ENCODE peak calls at places on chromosome 17, in six cellular contexts. One of them, this sample, is unnamed.

GRCh38 chr17:61208301-61209098 is 191.1 kb upstream of the TBX2 start:
- DNase-seq in neuronal stem cell: no peak
- DNase-seq in mesenchymal stem cell: peak; percentile 74
- DNase-seq in H1: no peak
- DNase-seq in H9: no peak
- DNase-seq in IMR-90: peak; percentile 64
- DNase-seq in this sample: no peak

GRCh38 chr17:42055496-42055895 is 5.1 kb upstream of the C17orf113 start:
- DNase-seq in mesenchymal stem cell: no peak
- DNase-seq in neuronal stem cell: no peak
- DNase-seq in H9: peak; percentile 36
- DNase-seq in H1: no peak
- DNase-seq in IMR-90: peak; percentile 12
- DNase-seq in this sample: no peak

GRCh38 chr17:57871863-57872262 is 22.0 kb upstream of the MRPS23 start:
- DNase-seq in IMR-90: no peak
- DNase-seq in mesenchymal stem cell: no peak
- DNase-seq in H1: no peak
- DNase-seq in neuronal stem cell: no peak
- DNase-seq in H9: no peak
- DNase-seq in this sample: no peak

GRCh38 chr17:78581304-78581703 is 4.1 kb upstream of the DNAH17 start:
- DNase-seq in mesenchymal stem cell: no peak
- DNase-seq in H1: no peak
- DNase-seq in neuronal stem cell: no peak
- DNase-seq in H9: no peak
- DNase-seq in IMR-90: no peak
- DNase-seq in this sample: no peak

GRCh38 chr17:42142371-42142896 is 12.4 kb downstream of the RAB5C start:
- DNase-seq in H9: no peak
- DNase-seq in IMR-90: peak; percentile 87
- DNase-seq in mesenchymal stem cell: peak; percentile 31
- DNase-seq in neuronal stem cell: no peak
- DNase-seq in H1: no peak
- DNase-seq in this sample: peak; percentile 95

GRCh38 chr17:33750943-33751701 is 458.0 kb upstream of the ASIC2 start:
- DNase-seq in mesenchymal stem cell: peak; percentile 47
- DNase-seq in H9: peak; percentile 92
- DNase-seq in IMR-90: peak; percentile 42
- DNase-seq in H1: peak; percentile 89
- DNase-seq in neuronal stem cell: peak; percentile 70
- DNase-seq in this sample: peak; percentile 85

GRCh38 chr17:50559674-50560184 is 786 bp upstream of the CACNA1G start:
- DNase-seq in H1: peak; percentile 88
- DNase-seq in mesenchymal stem cell: peak; percentile 51
- DNase-seq in IMR-90: peak; percentile 5
- DNase-seq in neuronal stem cell: no peak
- DNase-seq in H9: peak; percentile 98
- DNase-seq in this sample: peak; percentile 48

GRCh38 chr17:6494239-6494941 is 50.1 kb downstream of the PIMREG start:
- DNase-seq in mesenchymal stem cell: no peak
- DNase-seq in neuronal stem cell: no peak
- DNase-seq in IMR-90: no peak
- DNase-seq in H9: no peak
- DNase-seq in H1: no peak
- DNase-seq in this sample: no peak

GRCh38 chr17:15261063-15261817 is 3.9 kb downstream of the PMP22 start:
- DNase-seq in neuronal stem cell: peak; percentile 51
- DNase-seq in H9: peak; percentile 75
- DNase-seq in mesenchymal stem cell: peak; percentile 80
- DNase-seq in H1: no peak
- DNase-seq in IMR-90: peak; percentile 60
- DNase-seq in this sample: peak; percentile 61

GRCh38 chr17:41967141-41967920 is 736 bp downstream of the CNP start:
- DNase-seq in H9: no peak
- DNase-seq in neuronal stem cell: no peak
- DNase-seq in IMR-90: no peak
- DNase-seq in H1: peak; percentile 59
- DNase-seq in mesenchymal stem cell: no peak
- DNase-seq in this sample: peak; percentile 50

GRCh38 chr17:5877366-5877765 is 192.8 kb upstream of the WSCD1 start:
- DNase-seq in H9: peak; percentile 3
- DNase-seq in IMR-90: no peak
- DNase-seq in neuronal stem cell: no peak
- DNase-seq in mesenchymal stem cell: no peak
- DNase-seq in H1: no peak
- DNase-seq in this sample: no peak

GRCh38 chr17:17050346-17051345 is 8.4 kb downstream of the MPRIP start:
- DNase-seq in neuronal stem cell: no peak
- DNase-seq in mesenchymal stem cell: no peak
- DNase-seq in IMR-90: no peak
- DNase-seq in H1: no peak
- DNase-seq in H9: peak; percentile 23
- DNase-seq in this sample: no peak

GRCh38 chr17:80117491-80118401 is 16.4 kb downstream of the GAA start:
- DNase-seq in mesenchymal stem cell: no peak
- DNase-seq in H9: peak; percentile 25
- DNase-seq in H1: peak; percentile 44
- DNase-seq in IMR-90: no peak
- DNase-seq in neuronal stem cell: no peak
- DNase-seq in this sample: no peak

DNA sequence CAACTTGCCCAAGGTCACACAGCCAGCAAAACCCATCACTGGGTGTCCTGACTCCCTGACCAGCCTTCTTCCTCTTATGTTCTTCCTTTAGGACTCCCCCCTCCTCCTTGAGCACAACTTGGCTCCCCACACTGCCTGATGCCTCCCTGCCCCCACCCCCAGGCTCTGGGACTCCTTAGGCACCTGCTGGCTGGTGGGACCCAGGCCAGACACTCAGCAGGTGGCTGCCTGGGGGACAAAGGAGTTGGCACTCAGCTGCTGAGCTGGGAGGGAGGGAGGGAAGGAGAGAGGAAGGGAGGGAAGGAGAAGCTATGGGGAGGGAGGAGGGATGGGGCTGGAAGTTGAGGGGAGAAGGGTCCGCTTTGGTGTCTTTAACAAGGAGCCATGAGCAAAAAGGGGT is 8.0 kb downstream of the SEZ6 start:
- DNase-seq in H9: no peak
- DNase-seq in neuronal stem cell: no peak
- DNase-seq in mesenchymal stem cell: no peak
- DNase-seq in H1: no peak
- DNase-seq in IMR-90: no peak
- DNase-seq in this sample: no peak
- H3K14ac ChIP-seq in H9: no peak overlapping the region
- H3K14ac ChIP-seq in neuronal stem cell: no peak overlapping the region
- H3K14ac ChIP-seq in mesenchymal stem cell: no peak overlapping the region
- H3K14ac ChIP-seq in H1: no peak overlapping the region
- H3K14ac ChIP-seq in IMR-90: no peak overlapping the region
- H3K14ac ChIP-seq in this sample: no peak overlapping the region

DNA sequence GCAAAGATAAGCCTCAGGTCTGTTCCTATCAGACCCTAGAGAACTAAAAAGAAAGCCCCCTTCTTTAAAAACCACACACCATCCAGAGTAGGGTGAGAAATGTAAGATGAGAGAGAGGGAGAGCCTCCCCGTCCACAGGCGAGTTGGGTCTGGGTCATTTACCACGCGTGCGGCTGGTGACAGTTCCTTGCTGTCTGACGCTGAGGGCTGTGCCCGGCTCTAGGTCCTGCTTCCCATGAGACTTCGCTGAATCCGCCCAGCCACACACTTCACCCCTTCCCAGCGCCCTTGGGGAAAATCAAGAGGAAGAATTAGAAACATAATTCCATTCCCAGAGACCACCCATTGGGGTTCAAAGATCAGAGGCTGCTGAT is 54.2 kb downstream of the WNT3 start:
- DNase-seq in IMR-90: no peak
- DNase-seq in mesenchymal stem cell: no peak
- DNase-seq in neuronal stem cell: no peak
- DNase-seq in H9: no peak
- DNase-seq in H1: no peak
- DNase-seq in this sample: no peak
- H2AFZ ChIP-seq in IMR-90: peak overlapping the region; percentile 81
- H2AFZ ChIP-seq in mesenchymal stem cell: no peak overlapping the region
- H2AFZ ChIP-seq in neuronal stem cell: no peak overlapping the region
- H2AFZ ChIP-seq in H9: no peak overlapping the region
- H2AFZ ChIP-seq in H1: no peak overlapping the region
- H2AFZ ChIP-seq in this sample: no peak overlapping the region

GRCh38 chr17:82273327-82274133 is at the start of gene CSNK1D:
- DNase-seq in neuronal stem cell: peak; percentile 93
- DNase-seq in H1: peak; percentile 97
- DNase-seq in mesenchymal stem cell: peak; percentile 90
- DNase-seq in IMR-90: peak; percentile 74
- DNase-seq in H9: peak; percentile 95
- DNase-seq in this sample: peak; percentile 91
- H2AK5ac ChIP-seq in neuronal stem cell: peak within 1 kb of the TSS; percentile 89
- H2AK5ac ChIP-seq in H1: peak within 1 kb of the TSS; percentile 77
- H2AK5ac ChIP-seq in mesenchymal stem cell: no peak within 1 kb of the TSS
- H2AK5ac ChIP-seq in IMR-90: peak within 1 kb of the TSS; percentile 89
- H2AK5ac ChIP-seq in H9: no peak within 1 kb of the TSS
- H2AK5ac ChIP-seq in this sample: peak within 1 kb of the TSS; percentile 92

GRCh38 chr17:48989100-48989499 is 8.1 kb upstream of the IGF2BP1 start:
- DNase-seq in H1: peak; percentile 17
- DNase-seq in neuronal stem cell: no peak
- DNase-seq in IMR-90: no peak
- DNase-seq in H9: peak; percentile 4
- DNase-seq in mesenchymal stem cell: no peak
- DNase-seq in this sample: no peak
- H3K14ac ChIP-seq in H1: no peak overlapping the region
- H3K14ac ChIP-seq in neuronal stem cell: no peak overlapping the region
- H3K14ac ChIP-seq in IMR-90: no peak overlapping the region
- H3K14ac ChIP-seq in H9: no peak overlapping the region
- H3K14ac ChIP-seq in mesenchymal stem cell: no peak overlapping the region
- H3K14ac ChIP-seq in this sample: no peak overlapping the region

DNA sequence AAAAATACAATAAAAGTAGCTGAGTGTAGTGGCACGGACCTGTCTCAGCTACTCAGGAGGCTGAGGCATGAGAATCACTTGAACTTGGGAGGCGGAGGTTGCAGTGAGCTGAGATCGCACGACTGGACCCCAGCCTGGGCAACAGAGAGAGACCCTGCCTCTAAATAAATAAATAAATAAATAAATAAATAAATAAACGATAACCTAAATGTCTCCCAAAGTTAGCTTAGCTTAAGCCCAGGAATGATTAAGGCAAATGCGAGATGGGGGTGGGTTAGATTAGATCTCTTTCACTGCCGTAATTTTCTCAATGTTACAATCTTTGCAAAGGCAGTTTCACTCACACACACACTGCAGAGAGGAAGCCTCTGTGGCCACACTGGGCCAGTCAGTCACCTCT is 46.7 kb downstream of the WSB1 start:
- DNase-seq in H9: no peak
- DNase-seq in neuronal stem cell: no peak
- DNase-seq in H1: no peak
- DNase-seq in IMR-90: no peak
- DNase-seq in mesenchymal stem cell: no peak
- DNase-seq in this sample: peak; percentile 27
- H2AFZ ChIP-seq in H9: no peak overlapping the region
- H2AFZ ChIP-seq in neuronal stem cell: peak overlapping the region; percentile 45
- H2AFZ ChIP-seq in H1: peak overlapping the region; percentile 45
- H2AFZ ChIP-seq in IMR-90: no peak overlapping the region
- H2AFZ ChIP-seq in mesenchymal stem cell: no peak overlapping the region
- H2AFZ ChIP-seq in this sample: no peak overlapping the region

This sample was measured in trophoblast cell.